ENCODE peak calls at places on chromosomes 3 and 15, in six cellular contexts. One of them, this sample, is unnamed.

GRCh38 chr15:31280831-31281216 is 45.8 kb upstream of the KLF13 start:
- DNase-seq in heart left ventricle: peak
- DNase-seq in cardiac muscle cell: no peak
- DNase-seq in AG10803: no peak
- DNase-seq in NB4: no peak
- DNase-seq in dorsolateral prefrontal cortex: no peak
- DNase-seq in this sample: no peak

GRCh38 chr15:100902436-100903190 is 16.5 kb upstream of the LRRK1 start:
- DNase-seq in heart left ventricle: peak
- DNase-seq in cardiac muscle cell: peak
- DNase-seq in AG10803: peak
- DNase-seq in NB4: peak
- DNase-seq in dorsolateral prefrontal cortex: no peak
- DNase-seq in this sample: peak

GRCh38 chr3:100400424-100400781 is 486 bp downstream of the TOMM70 start:
- DNase-seq in heart left ventricle: no peak
- DNase-seq in cardiac muscle cell: peak
- DNase-seq in AG10803: no peak
- DNase-seq in NB4: peak
- DNase-seq in dorsolateral prefrontal cortex: no peak
- DNase-seq in this sample: no peak

GRCh38 chr3:151814588-151814987 is 672 bp downstream of the AADAC start:
- DNase-seq in heart left ventricle: no peak
- DNase-seq in cardiac muscle cell: no peak
- DNase-seq in AG10803: no peak
- DNase-seq in NB4: no peak
- DNase-seq in dorsolateral prefrontal cortex: no peak
- DNase-seq in this sample: no peak

GRCh38 chr3:182965861-182966366 is 14.4 kb downstream of the DCUN1D1 start:
- DNase-seq in heart left ventricle: no peak
- DNase-seq in cardiac muscle cell: no peak
- DNase-seq in AG10803: no peak
- DNase-seq in NB4: no peak
- DNase-seq in dorsolateral prefrontal cortex: no peak
- DNase-seq in this sample: no peak

GRCh38 chr15:61556037-61556648 is 327.0 kb upstream of the RORA start:
- DNase-seq in heart left ventricle: no peak
- DNase-seq in cardiac muscle cell: peak
- DNase-seq in AG10803: peak
- DNase-seq in NB4: no peak
- DNase-seq in dorsolateral prefrontal cortex: no peak
- DNase-seq in this sample: peak

GRCh38 chr3:176609361-176609760 is 587.9 kb downstream of the TBL1XR1 start:
- DNase-seq in heart left ventricle: no peak
- DNase-seq in cardiac muscle cell: no peak
- DNase-seq in AG10803: no peak
- DNase-seq in NB4: no peak
- DNase-seq in dorsolateral prefrontal cortex: no peak
- DNase-seq in this sample: no peak

GRCh38 chr3:194204036-194204792 is 68.3 kb downstream of the HES1 start:
- DNase-seq in heart left ventricle: no peak
- DNase-seq in cardiac muscle cell: no peak
- DNase-seq in AG10803: no peak
- DNase-seq in NB4: peak
- DNase-seq in dorsolateral prefrontal cortex: no peak
- DNase-seq in this sample: no peak

GRCh38 chr3:13192471-13193213 is 119.4 kb upstream of the IQSEC1 start:
- DNase-seq in heart left ventricle: peak
- DNase-seq in cardiac muscle cell: peak
- DNase-seq in AG10803: no peak
- DNase-seq in NB4: peak
- DNase-seq in dorsolateral prefrontal cortex: peak
- DNase-seq in this sample: no peak

GRCh38 chr15:88725305-88726220 is 77.7 kb upstream of the ACAN start:
- DNase-seq in heart left ventricle: no peak
- DNase-seq in cardiac muscle cell: no peak
- DNase-seq in AG10803: no peak
- DNase-seq in NB4: no peak
- DNase-seq in dorsolateral prefrontal cortex: no peak
- DNase-seq in this sample: no peak

GRCh38 chr3:71421820-71422566 is 161.5 kb downstream of the FOXP1 start:
- DNase-seq in heart left ventricle: no peak
- DNase-seq in cardiac muscle cell: no peak
- DNase-seq in AG10803: no peak
- DNase-seq in NB4: no peak
- DNase-seq in dorsolateral prefrontal cortex: no peak
- DNase-seq in this sample: no peak

GRCh38 chr3:32684800-32685603 is at the start of gene CNOT10:
- DNase-seq in heart left ventricle: peak
- DNase-seq in cardiac muscle cell: peak
- DNase-seq in AG10803: peak
- DNase-seq in NB4: peak
- DNase-seq in dorsolateral prefrontal cortex: peak
- DNase-seq in this sample: peak
- TF ChIP-seq CTCF in heart left ventricle: peak
- TF ChIP-seq CTCF in cardiac muscle cell: peak
- TF ChIP-seq CTCF in AG10803: no peak
- TF ChIP-seq CTCF in NB4: no peak
- TF ChIP-seq CTCF in dorsolateral prefrontal cortex: peak
- TF ChIP-seq CTCF in this sample: peak

GRCh38 chr15:66864871-66865281 is 162.8 kb downstream of the SMAD6 start:
- DNase-seq in heart left ventricle: peak
- DNase-seq in cardiac muscle cell: no peak
- DNase-seq in AG10803: no peak
- DNase-seq in NB4: no peak
- DNase-seq in dorsolateral prefrontal cortex: peak
- DNase-seq in this sample: no peak

GRCh38 chr15:66864086-66864830 is 162.2 kb downstream of the SMAD6 start:
- DNase-seq in heart left ventricle: peak
- DNase-seq in cardiac muscle cell: no peak
- DNase-seq in AG10803: no peak
- DNase-seq in NB4: no peak
- DNase-seq in dorsolateral prefrontal cortex: no peak
- DNase-seq in this sample: no peak

GRCh38 chr15:66863382-66864085 is 161.5 kb downstream of the SMAD6 start:
- DNase-seq in heart left ventricle: peak
- DNase-seq in cardiac muscle cell: no peak
- DNase-seq in AG10803: no peak
- DNase-seq in NB4: no peak
- DNase-seq in dorsolateral prefrontal cortex: peak
- DNase-seq in this sample: no peak

GRCh38 chr15:66865622-66866611 is 163.9 kb downstream of the SMAD6 start:
- DNase-seq in heart left ventricle: peak
- DNase-seq in cardiac muscle cell: no peak
- DNase-seq in AG10803: no peak
- DNase-seq in NB4: peak
- DNase-seq in dorsolateral prefrontal cortex: peak
- DNase-seq in this sample: no peak

GRCh38 chr15:66866651-66867050 is 164.6 kb downstream of the SMAD6 start:
- DNase-seq in heart left ventricle: peak
- DNase-seq in cardiac muscle cell: no peak
- DNase-seq in AG10803: no peak
- DNase-seq in NB4: no peak
- DNase-seq in dorsolateral prefrontal cortex: no peak
- DNase-seq in this sample: no peak
- H3K4me3 ChIP-seq in heart left ventricle: no peak
- H3K4me3 ChIP-seq in cardiac muscle cell: no peak
- H3K4me3 ChIP-seq in AG10803: no peak
- H3K4me3 ChIP-seq in NB4: no peak
- H3K4me3 ChIP-seq in dorsolateral prefrontal cortex: no peak
- H3K4me3 ChIP-seq in this sample: no peak

GRCh38 chr15:76840830-76841460 is 64.2 kb downstream of the SCAPER start:
- DNase-seq in heart left ventricle: no peak
- DNase-seq in cardiac muscle cell: peak
- DNase-seq in AG10803: peak
- DNase-seq in NB4: peak
- DNase-seq in dorsolateral prefrontal cortex: no peak
- DNase-seq in this sample: peak
- TF ChIP-seq CTCF in heart left ventricle: peak
- TF ChIP-seq CTCF in cardiac muscle cell: peak
- TF ChIP-seq CTCF in AG10803: peak
- TF ChIP-seq CTCF in NB4: peak
- TF ChIP-seq CTCF in dorsolateral prefrontal cortex: peak
- TF ChIP-seq CTCF in this sample: peak

DNA sequence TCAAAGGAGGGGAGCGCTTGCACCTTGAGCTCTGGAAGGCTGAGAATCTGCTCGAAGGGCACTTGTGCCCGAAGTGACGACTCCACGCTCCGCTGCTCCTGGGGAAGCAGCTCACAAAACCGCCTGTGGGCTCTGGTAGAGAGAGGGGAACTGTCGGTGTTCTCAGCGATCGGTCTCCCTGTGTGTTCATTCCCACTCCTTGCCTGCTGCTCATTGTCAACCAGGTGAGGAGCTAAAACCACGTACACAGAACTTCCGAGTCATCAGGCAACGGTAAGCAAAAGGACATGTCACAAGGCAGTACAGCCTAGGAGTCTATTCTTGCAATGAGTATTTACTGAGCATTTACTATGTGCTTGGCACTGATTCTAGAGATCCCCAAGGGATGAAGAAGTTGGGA is 1.5 kb downstream of the CIB1 start:
- DNase-seq in heart left ventricle: no peak
- DNase-seq in cardiac muscle cell: no peak
- DNase-seq in AG10803: no peak
- DNase-seq in NB4: no peak
- DNase-seq in dorsolateral prefrontal cortex: no peak
- DNase-seq in this sample: no peak
- H3K4me3 ChIP-seq in heart left ventricle: peak
- H3K4me3 ChIP-seq in cardiac muscle cell: no peak
- H3K4me3 ChIP-seq in AG10803: peak
- H3K4me3 ChIP-seq in NB4: peak
- H3K4me3 ChIP-seq in dorsolateral prefrontal cortex: peak
- H3K4me3 ChIP-seq in this sample: no peak

GRCh38 chr3:18751514-18751913 is 326.4 kb upstream of the SATB1 start:
- DNase-seq in heart left ventricle: no peak
- DNase-seq in cardiac muscle cell: no peak
- DNase-seq in AG10803: no peak
- DNase-seq in NB4: no peak
- DNase-seq in dorsolateral prefrontal cortex: no peak
- DNase-seq in this sample: no peak

GRCh38 chr3:18752273-18752934 is 327.3 kb upstream of the SATB1 start:
- DNase-seq in heart left ventricle: no peak
- DNase-seq in cardiac muscle cell: no peak
- DNase-seq in AG10803: no peak
- DNase-seq in NB4: no peak
- DNase-seq in dorsolateral prefrontal cortex: no peak
- DNase-seq in this sample: no peak

GRCh38 chr3:18758047-18758704 is 333.0 kb upstream of the SATB1 start:
- DNase-seq in heart left ventricle: no peak
- DNase-seq in cardiac muscle cell: peak
- DNase-seq in AG10803: no peak
- DNase-seq in NB4: peak
- DNase-seq in dorsolateral prefrontal cortex: no peak
- DNase-seq in this sample: peak

GRCh38 chr3:18761530-18761929 is 336.4 kb upstream of the SATB1 start:
- DNase-seq in heart left ventricle: no peak
- DNase-seq in cardiac muscle cell: no peak
- DNase-seq in AG10803: no peak
- DNase-seq in NB4: no peak
- DNase-seq in dorsolateral prefrontal cortex: no peak
- DNase-seq in this sample: no peak

DNA sequence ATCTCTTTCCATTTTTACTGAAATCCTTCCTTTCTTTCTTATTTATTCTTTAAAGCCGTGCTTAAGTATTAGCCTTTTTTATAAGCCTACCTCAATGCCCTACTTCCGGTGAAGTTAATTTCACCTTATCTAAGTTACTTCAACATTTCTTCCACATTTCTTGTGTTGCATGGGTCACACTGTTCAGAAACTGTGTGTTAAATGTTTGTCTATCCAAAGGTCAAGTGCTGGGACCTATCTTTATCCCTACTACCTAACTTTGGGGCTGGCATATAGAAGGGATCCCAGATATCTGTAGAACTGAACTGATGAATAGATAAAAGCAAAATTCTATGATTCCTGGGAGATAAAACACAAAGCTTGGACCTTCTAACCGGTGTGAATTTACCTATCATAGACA is 332.3 kb upstream of the SATB1 start:
- DNase-seq in heart left ventricle: no peak
- DNase-seq in cardiac muscle cell: no peak
- DNase-seq in AG10803: no peak
- DNase-seq in NB4: no peak
- DNase-seq in dorsolateral prefrontal cortex: no peak
- DNase-seq in this sample: no peak
- TF ChIP-seq CTCF in heart left ventricle: no peak
- TF ChIP-seq CTCF in cardiac muscle cell: no peak
- TF ChIP-seq CTCF in AG10803: no peak
- TF ChIP-seq CTCF in NB4: no peak
- TF ChIP-seq CTCF in dorsolateral prefrontal cortex: no peak
- TF ChIP-seq CTCF in this sample: no peak

GRCh38 chr3:44056446-44057240 is 185.0 kb upstream of the TOPAZ1 start:
- DNase-seq in heart left ventricle: no peak
- DNase-seq in cardiac muscle cell: no peak
- DNase-seq in AG10803: no peak
- DNase-seq in NB4: no peak
- DNase-seq in dorsolateral prefrontal cortex: no peak
- DNase-seq in this sample: no peak

GRCh38 chr3:44060164-44060563 is 181.5 kb upstream of the TOPAZ1 start:
- DNase-seq in heart left ventricle: no peak
- DNase-seq in cardiac muscle cell: no peak
- DNase-seq in AG10803: no peak
- DNase-seq in NB4: no peak
- DNase-seq in dorsolateral prefrontal cortex: no peak
- DNase-seq in this sample: no peak

GRCh38 chr3:44058868-44059203 is 182.8 kb upstream of the TOPAZ1 start:
- DNase-seq in heart left ventricle: no peak
- DNase-seq in cardiac muscle cell: no peak
- DNase-seq in AG10803: no peak
- DNase-seq in NB4: no peak
- DNase-seq in dorsolateral prefrontal cortex: no peak
- DNase-seq in this sample: no peak

GRCh38 chr3:44055951-44056350 is 185.7 kb upstream of the TOPAZ1 start:
- DNase-seq in heart left ventricle: no peak
- DNase-seq in cardiac muscle cell: no peak
- DNase-seq in AG10803: peak
- DNase-seq in NB4: no peak
- DNase-seq in dorsolateral prefrontal cortex: no peak
- DNase-seq in this sample: peak

DNA sequence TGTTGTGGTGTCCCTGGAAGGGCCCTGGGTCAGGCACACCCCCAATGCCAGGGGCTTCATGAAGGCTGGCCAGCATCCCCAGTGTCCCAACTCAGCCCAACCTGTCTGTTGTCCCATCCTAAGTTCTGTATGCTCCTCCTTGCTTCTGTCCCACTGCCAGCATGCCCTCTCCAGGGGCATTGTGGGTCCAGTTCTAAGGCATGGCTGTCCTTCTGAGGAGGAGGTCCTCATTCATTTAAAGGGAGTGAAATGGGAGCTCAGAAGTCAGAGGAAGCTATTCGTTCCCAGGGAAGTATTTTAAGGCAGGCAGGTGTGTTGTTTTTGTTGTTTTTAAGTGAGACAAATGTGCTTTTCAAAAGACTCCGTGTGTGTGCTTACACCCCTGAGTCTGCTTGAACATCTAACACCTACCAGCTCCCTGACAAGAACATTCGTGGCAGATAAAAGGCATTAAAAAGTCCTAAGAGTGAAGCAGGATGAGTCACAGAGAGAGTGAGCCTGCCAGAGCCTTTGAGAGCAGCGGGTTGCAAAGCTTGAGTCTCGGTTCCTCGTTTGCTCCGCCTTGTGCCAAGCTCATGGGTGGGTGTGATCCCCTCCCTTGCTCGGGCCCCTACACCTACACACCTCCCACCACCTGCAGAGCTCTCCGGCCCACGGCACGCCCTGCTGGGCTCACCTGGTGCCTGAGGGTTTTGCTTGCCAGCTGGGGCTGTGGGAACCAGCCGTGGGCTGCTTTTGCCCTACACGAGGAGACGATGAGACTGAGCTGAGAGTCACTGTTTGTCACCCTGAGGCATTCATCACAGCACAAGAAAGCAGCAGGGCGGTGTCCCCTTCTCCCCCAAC is 183.4 kb upstream of the TOPAZ1 start:
- DNase-seq in heart left ventricle: no peak
- DNase-seq in cardiac muscle cell: peak
- DNase-seq in AG10803: peak
- DNase-seq in NB4: peak
- DNase-seq in dorsolateral prefrontal cortex: peak
- DNase-seq in this sample: peak
- H3K4me3 ChIP-seq in heart left ventricle: no peak
- H3K4me3 ChIP-seq in cardiac muscle cell: no peak
- H3K4me3 ChIP-seq in AG10803: peak
- H3K4me3 ChIP-seq in NB4: no peak
- H3K4me3 ChIP-seq in dorsolateral prefrontal cortex: no peak
- H3K4me3 ChIP-seq in this sample: no peak